ENCODE peak calls at places on chromosomes 2 and 18, in nine cellular contexts. One of them, this sample, is unnamed.

GRCh38 chr2:23635666-23636340 is 250.8 kb downstream of the KLHL29 start:
- DNase-seq in T47D: no peak
- DNase-seq in heart right ventricle: no peak
- DNase-seq in brain microvascular endothelial cell: no peak
- DNase-seq in stimulated activated CD8-positive, alpha-beta memory T cell treated with anti-CD3 and anti-CD28 coated beads, Interleukin-15, amount 100 ng/mL, for 24 hours: no peak
- DNase-seq in foreskin fibroblast: no peak
- DNase-seq in stromal cell of bone marrow: no peak
- DNase-seq in stimulated activated CD4-positive, alpha-beta T cell treated with anti-CD3 and anti-CD28 coated beads, Interleukin-12 subunit alpha, Interleukin-12 subunit beta, amount 100 ng/mL, for 24 hours: no peak
- DNase-seq in A549: no peak
- DNase-seq in this sample: no peak

GRCh38 chr18:34848695-34849094 is 138.6 kb downstream of the DTNA start:
- DNase-seq in T47D: no peak
- DNase-seq in heart right ventricle: no peak
- DNase-seq in brain microvascular endothelial cell: no peak
- DNase-seq in stimulated activated CD8-positive, alpha-beta memory T cell treated with anti-CD3 and anti-CD28 coated beads, Interleukin-15, amount 100 ng/mL, for 24 hours: no peak
- DNase-seq in foreskin fibroblast: peak
- DNase-seq in stromal cell of bone marrow: no peak
- DNase-seq in stimulated activated CD4-positive, alpha-beta T cell treated with anti-CD3 and anti-CD28 coated beads, Interleukin-12 subunit alpha, Interleukin-12 subunit beta, amount 100 ng/mL, for 24 hours: no peak
- DNase-seq in A549: no peak
- DNase-seq in this sample: no peak

GRCh38 chr18:38406625-38407024 is 841.0 kb upstream of the CELF4 start:
- DNase-seq in T47D: no peak
- DNase-seq in heart right ventricle: no peak
- DNase-seq in brain microvascular endothelial cell: no peak
- DNase-seq in stimulated activated CD8-positive, alpha-beta memory T cell treated with anti-CD3 and anti-CD28 coated beads, Interleukin-15, amount 100 ng/mL, for 24 hours: no peak
- DNase-seq in foreskin fibroblast: no peak
- DNase-seq in stromal cell of bone marrow: no peak
- DNase-seq in stimulated activated CD4-positive, alpha-beta T cell treated with anti-CD3 and anti-CD28 coated beads, Interleukin-12 subunit alpha, Interleukin-12 subunit beta, amount 100 ng/mL, for 24 hours: no peak
- DNase-seq in A549: no peak
- DNase-seq in this sample: no peak

GRCh38 chr2:234974501-234975385 is 22.9 kb downstream of the SH3BP4 start:
- DNase-seq in T47D: no peak
- DNase-seq in heart right ventricle: no peak
- DNase-seq in brain microvascular endothelial cell: peak
- DNase-seq in stimulated activated CD8-positive, alpha-beta memory T cell treated with anti-CD3 and anti-CD28 coated beads, Interleukin-15, amount 100 ng/mL, for 24 hours: no peak
- DNase-seq in foreskin fibroblast: peak
- DNase-seq in stromal cell of bone marrow: no peak
- DNase-seq in stimulated activated CD4-positive, alpha-beta T cell treated with anti-CD3 and anti-CD28 coated beads, Interleukin-12 subunit alpha, Interleukin-12 subunit beta, amount 100 ng/mL, for 24 hours: no peak
- DNase-seq in A549: no peak
- DNase-seq in this sample: no peak

GRCh38 chr18:47893939-47894699 is 36.3 kb downstream of the SMAD2 start:
- DNase-seq in T47D: no peak
- DNase-seq in heart right ventricle: no peak
- DNase-seq in brain microvascular endothelial cell: no peak
- DNase-seq in stimulated activated CD8-positive, alpha-beta memory T cell treated with anti-CD3 and anti-CD28 coated beads, Interleukin-15, amount 100 ng/mL, for 24 hours: no peak
- DNase-seq in foreskin fibroblast: no peak
- DNase-seq in stromal cell of bone marrow: no peak
- DNase-seq in stimulated activated CD4-positive, alpha-beta T cell treated with anti-CD3 and anti-CD28 coated beads, Interleukin-12 subunit alpha, Interleukin-12 subunit beta, amount 100 ng/mL, for 24 hours: no peak
- DNase-seq in A549: no peak
- DNase-seq in this sample: peak

GRCh38 chr2:241673797-241674725 is 12.6 kb downstream of the DTYMK start:
- DNase-seq in T47D: no peak
- DNase-seq in heart right ventricle: peak
- DNase-seq in brain microvascular endothelial cell: peak
- DNase-seq in stimulated activated CD8-positive, alpha-beta memory T cell treated with anti-CD3 and anti-CD28 coated beads, Interleukin-15, amount 100 ng/mL, for 24 hours: no peak
- DNase-seq in foreskin fibroblast: peak
- DNase-seq in stromal cell of bone marrow: no peak
- DNase-seq in stimulated activated CD4-positive, alpha-beta T cell treated with anti-CD3 and anti-CD28 coated beads, Interleukin-12 subunit alpha, Interleukin-12 subunit beta, amount 100 ng/mL, for 24 hours: no peak
- DNase-seq in A549: peak
- DNase-seq in this sample: no peak

GRCh38 chr2:240428245-240428644 is 7.2 kb upstream of the GPC1 start:
- DNase-seq in T47D: no peak
- DNase-seq in heart right ventricle: no peak
- DNase-seq in brain microvascular endothelial cell: no peak
- DNase-seq in stimulated activated CD8-positive, alpha-beta memory T cell treated with anti-CD3 and anti-CD28 coated beads, Interleukin-15, amount 100 ng/mL, for 24 hours: no peak
- DNase-seq in foreskin fibroblast: no peak
- DNase-seq in stromal cell of bone marrow: no peak
- DNase-seq in stimulated activated CD4-positive, alpha-beta T cell treated with anti-CD3 and anti-CD28 coated beads, Interleukin-12 subunit alpha, Interleukin-12 subunit beta, amount 100 ng/mL, for 24 hours: no peak
- DNase-seq in A549: no peak
- DNase-seq in this sample: no peak

GRCh38 chr18:23087352-23087751 is 47.9 kb upstream of the CABLES1 start:
- DNase-seq in T47D: no peak
- DNase-seq in heart right ventricle: no peak
- DNase-seq in brain microvascular endothelial cell: no peak
- DNase-seq in stimulated activated CD8-positive, alpha-beta memory T cell treated with anti-CD3 and anti-CD28 coated beads, Interleukin-15, amount 100 ng/mL, for 24 hours: no peak
- DNase-seq in foreskin fibroblast: no peak
- DNase-seq in stromal cell of bone marrow: no peak
- DNase-seq in stimulated activated CD4-positive, alpha-beta T cell treated with anti-CD3 and anti-CD28 coated beads, Interleukin-12 subunit alpha, Interleukin-12 subunit beta, amount 100 ng/mL, for 24 hours: no peak
- DNase-seq in A549: no peak
- DNase-seq in this sample: no peak

GRCh38 chr2:147273628-147274027 is 571.2 kb upstream of the ACVR2A start:
- DNase-seq in T47D: no peak
- DNase-seq in heart right ventricle: no peak
- DNase-seq in brain microvascular endothelial cell: no peak
- DNase-seq in stimulated activated CD8-positive, alpha-beta memory T cell treated with anti-CD3 and anti-CD28 coated beads, Interleukin-15, amount 100 ng/mL, for 24 hours: no peak
- DNase-seq in foreskin fibroblast: no peak
- DNase-seq in stromal cell of bone marrow: no peak
- DNase-seq in stimulated activated CD4-positive, alpha-beta T cell treated with anti-CD3 and anti-CD28 coated beads, Interleukin-12 subunit alpha, Interleukin-12 subunit beta, amount 100 ng/mL, for 24 hours: no peak
- DNase-seq in A549: no peak
- DNase-seq in this sample: no peak

GRCh38 chr2:172834881-172835280 is 99.2 kb downstream of the RAPGEF4 start:
- DNase-seq in T47D: no peak
- DNase-seq in heart right ventricle: no peak
- DNase-seq in brain microvascular endothelial cell: no peak
- DNase-seq in stimulated activated CD8-positive, alpha-beta memory T cell treated with anti-CD3 and anti-CD28 coated beads, Interleukin-15, amount 100 ng/mL, for 24 hours: no peak
- DNase-seq in foreskin fibroblast: no peak
- DNase-seq in stromal cell of bone marrow: no peak
- DNase-seq in stimulated activated CD4-positive, alpha-beta T cell treated with anti-CD3 and anti-CD28 coated beads, Interleukin-12 subunit alpha, Interleukin-12 subunit beta, amount 100 ng/mL, for 24 hours: no peak
- DNase-seq in A549: no peak
- DNase-seq in this sample: no peak

GRCh38 chr18:48139427-48140347 is 209.2 kb upstream of the SMAD2 start:
- DNase-seq in T47D: no peak
- DNase-seq in heart right ventricle: peak
- DNase-seq in brain microvascular endothelial cell: no peak
- DNase-seq in stimulated activated CD8-positive, alpha-beta memory T cell treated with anti-CD3 and anti-CD28 coated beads, Interleukin-15, amount 100 ng/mL, for 24 hours: no peak
- DNase-seq in foreskin fibroblast: no peak
- DNase-seq in stromal cell of bone marrow: no peak
- DNase-seq in stimulated activated CD4-positive, alpha-beta T cell treated with anti-CD3 and anti-CD28 coated beads, Interleukin-12 subunit alpha, Interleukin-12 subunit beta, amount 100 ng/mL, for 24 hours: no peak
- DNase-seq in A549: no peak
- DNase-seq in this sample: peak

GRCh38 chr18:27887711-27888495 is 289.0 kb downstream of the CDH2 start:
- DNase-seq in T47D: no peak
- DNase-seq in heart right ventricle: no peak
- DNase-seq in brain microvascular endothelial cell: no peak
- DNase-seq in stimulated activated CD8-positive, alpha-beta memory T cell treated with anti-CD3 and anti-CD28 coated beads, Interleukin-15, amount 100 ng/mL, for 24 hours: no peak
- DNase-seq in foreskin fibroblast: no peak
- DNase-seq in stromal cell of bone marrow: no peak
- DNase-seq in stimulated activated CD4-positive, alpha-beta T cell treated with anti-CD3 and anti-CD28 coated beads, Interleukin-12 subunit alpha, Interleukin-12 subunit beta, amount 100 ng/mL, for 24 hours: no peak
- DNase-seq in A549: no peak
- DNase-seq in this sample: peak

This sample was measured in NCI-H226.